ENCODE peak calls at places on chromosome 2, in eight cellular contexts. A, K, H, M, L, I, Y and P are unnamed samples.
A peak's percentile ranks its signal among the peaks of the same experiment; 100 is the strongest.

GRCh38 chr2:111689174-111689573 is 194.8 kb downstream of the ANAPC1 start:
- DNase-seq in L (no peak), H (no peak), Y (no peak), K (no peak), A (no peak), M (no peak), I (no peak), P (no peak)

GRCh38 chr2:9168851-9169250 is 37.8 kb upstream of the ASAP2 start:
- DNase-seq in K (no peak), Y (no peak), I (no peak), H (no peak), L (no peak), A (no peak), M (no peak), P (peak; percentile 42)

GRCh38 chr2:135785032-135785431 is 43.4 kb downstream of the UBXN4 start:
- DNase-seq in I (no peak), L (no peak), Y (no peak), K (no peak), A (no peak), H (no peak), M (no peak), P (no peak)

GRCh38 chr2:148674063-148675020 is 29.8 kb downstream of the EPC2 start:
- DNase-seq in I (peak; percentile 66), H (no peak), A (peak; percentile 57), K (peak; percentile 36), Y (peak; percentile 40), L (no peak), M (peak; percentile 18), P (no peak)

GRCh38 chr2:232890896-232891601 is 21.0 kb downstream of the SNORC start:
- DNase-seq in I (no peak), A (peak; percentile 39), K (peak; percentile 43), H (peak; percentile 23), M (peak; percentile 70), Y (no peak), L (no peak), P (no peak)

GRCh38 chr2:224837558-224837957 is 121.4 kb upstream of the CCDC195 start:
- DNase-seq in H (peak; percentile 85), Y (no peak), A (no peak), M (no peak), K (peak; percentile 65), L (no peak), I (peak; percentile 92), P (no peak)

GRCh38 chr2:181461056-181461630 is 4.0 kb downstream of the ITGA4 start:
- DNase-seq in A (peak; percentile 54), Y (no peak), H (no peak), K (no peak), M (no peak), I (no peak), L (no peak), P (no peak)

GRCh38 chr2:238352361-238352760 is 32.0 kb downstream of the TRAF3IP1 start:
- DNase-seq in H (no peak), L (no peak), K (no peak), I (no peak), A (no peak), Y (no peak), M (no peak), P (no peak)

GRCh38 chr2:164910091-164910899 is 45.0 kb downstream of the SLC38A11 start:
- DNase-seq in M (peak; percentile 73), L (no peak), I (peak; percentile 10), Y (no peak), H (no peak), A (peak; percentile 69), K (peak; percentile 80), P (no peak)

GRCh38 chr2:164917296-164917903 is 37.9 kb downstream of the SLC38A11 start:
- DNase-seq in Y (no peak), K (peak; percentile 52), M (peak; percentile 63), A (peak; percentile 69), L (no peak), H (peak; percentile 63), I (peak; percentile 25), P (no peak)

GRCh38 chr2:164913011-164913410 is 42.3 kb downstream of the SLC38A11 start:
- DNase-seq in M (no peak), H (no peak), L (no peak), Y (no peak), I (no peak), K (no peak), A (no peak), P (no peak)

GRCh38 chr2:164911832-164912231 is 43.5 kb downstream of the SLC38A11 start:
- DNase-seq in A (no peak), M (no peak), H (no peak), K (no peak), I (no peak), Y (no peak), L (no peak), P (no peak)

DNA sequence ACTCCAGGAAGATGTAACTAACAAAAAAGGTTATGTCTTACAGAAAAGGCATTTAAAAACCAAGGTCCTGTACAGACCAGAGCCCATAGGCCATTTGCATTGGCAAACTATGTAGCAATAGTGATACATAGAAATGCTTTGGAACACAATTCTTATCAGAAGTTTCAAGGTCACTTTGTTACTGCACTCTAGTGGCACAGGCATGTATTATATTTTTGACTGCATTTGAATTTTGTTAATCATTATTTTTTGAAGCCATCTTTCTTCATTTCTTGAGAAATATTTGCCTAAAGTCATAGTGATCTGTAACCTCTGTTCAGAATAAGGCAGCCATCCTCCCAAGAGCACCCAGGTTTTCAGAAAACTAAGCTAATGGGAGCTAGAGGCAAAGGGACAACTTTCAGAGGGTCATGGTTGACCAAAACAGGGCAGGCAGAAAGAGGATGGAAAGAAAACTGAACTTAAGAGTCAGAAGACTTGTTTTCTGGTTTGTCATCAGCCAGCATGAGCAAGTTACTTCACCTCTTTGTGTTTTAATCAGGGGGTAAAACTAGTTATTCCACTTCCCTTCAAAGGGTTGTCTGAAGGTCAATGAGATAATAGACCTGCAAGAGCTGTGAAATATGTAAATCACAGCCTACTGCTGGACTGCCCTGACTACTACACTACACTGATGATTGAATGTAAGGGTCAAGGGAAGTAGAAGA is 41.5 kb downstream of the SLC38A11 start:
- DNase-seq in I (peak; percentile 33), K (peak; percentile 67), M (no peak), H (peak; percentile 41), A (no peak), Y (no peak), L (no peak), P (no peak)
- TF ChIP-seq CTCF in I (peak; percentile 32), K (peak; percentile 66), M (no peak), H (peak; percentile 27), A (peak; percentile 46), Y (no peak), L (no peak), P (peak; percentile 18)

DNA sequence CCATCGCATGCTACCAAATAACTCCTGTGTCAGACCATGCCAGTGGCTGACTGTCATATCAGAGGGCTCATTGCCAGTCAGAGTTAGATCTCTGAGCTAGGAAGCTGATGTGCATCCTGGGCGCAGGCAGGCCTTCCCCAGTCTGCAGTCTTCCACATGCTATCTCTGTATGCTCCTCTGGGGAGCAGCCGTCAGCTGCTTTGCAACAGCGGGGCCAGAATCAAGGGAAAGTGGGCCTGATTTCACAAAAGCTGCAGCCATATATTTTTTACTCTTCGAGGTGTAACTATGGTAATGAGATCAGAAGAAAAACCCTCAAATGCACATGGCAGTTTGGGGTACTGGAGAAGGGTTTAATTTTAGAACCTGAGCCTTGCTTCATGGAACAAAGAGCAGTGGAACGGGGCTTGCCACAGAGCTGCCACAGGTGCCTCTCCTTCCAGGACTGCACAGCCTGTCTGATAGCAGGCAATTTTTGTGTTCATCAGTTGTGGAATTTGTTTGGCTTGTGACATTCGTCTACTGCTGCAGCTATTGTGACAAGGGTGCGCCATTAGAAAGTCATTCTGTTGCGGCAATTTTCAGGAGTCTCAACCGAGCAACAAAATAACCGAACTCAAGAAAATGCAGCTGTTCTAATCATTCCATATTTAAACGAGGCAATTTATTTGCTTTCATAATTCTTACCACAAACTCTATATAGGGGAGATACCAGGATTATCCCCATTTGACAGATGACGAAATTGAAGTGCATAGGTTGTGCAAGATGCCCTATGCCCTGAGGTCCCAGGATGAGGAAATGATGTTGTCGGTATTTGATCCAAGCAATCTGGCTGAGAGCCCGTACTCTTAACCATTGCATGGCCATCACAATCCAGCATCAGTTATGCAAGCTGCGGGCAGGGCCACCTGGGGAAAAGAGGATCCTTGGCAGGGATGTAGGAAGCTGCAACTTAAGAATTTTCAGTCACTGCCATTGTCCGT is 109.6 kb upstream of the CYRIA start:
- DNase-seq in H (no peak), A (no peak), I (peak; percentile 17), K (peak; percentile 23), Y (no peak), L (no peak), M (peak; percentile 79), P (no peak)
- TF ChIP-seq CTCF in H (peak; percentile 26), A (no peak), I (no peak), K (peak; percentile 32), Y (no peak), L (no peak), M (peak; percentile 89), P (no peak)

DNA sequence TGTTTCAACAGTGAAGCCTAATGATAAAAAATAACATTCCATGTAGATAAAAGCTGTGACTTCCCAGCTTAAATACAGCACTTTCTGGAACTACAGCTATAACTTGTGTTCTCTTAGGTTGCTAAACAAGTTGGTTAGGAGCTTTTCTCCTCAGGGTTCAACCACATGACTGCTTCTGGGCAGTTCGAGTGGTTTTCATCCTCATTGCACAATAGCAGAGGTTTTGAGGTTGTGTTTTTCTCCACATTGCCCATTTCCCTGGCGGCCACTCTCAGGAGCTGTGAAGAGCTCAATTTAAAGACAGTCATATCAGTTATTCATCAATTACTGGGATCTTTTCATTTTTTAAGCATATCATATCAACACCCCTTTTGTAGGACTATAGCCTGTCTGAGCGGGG is 102.2 kb upstream of the CYP1B1 start:
- DNase-seq in K (no peak), Y (no peak), L (no peak), M (no peak), H (peak; percentile 95), A (peak; percentile 48), I (peak; percentile 92), P (no peak)
- TF ChIP-seq CTCF in K (no peak), Y (no peak), L (no peak), M (no peak), H (no peak), A (no peak), I (no peak), P (no peak)

GRCh38 chr2:1546901-1547300 is 133.6 kb downstream of the TPO start:
- DNase-seq in H (no peak), Y (no peak), K (no peak), M (no peak), L (no peak), A (no peak), I (no peak), P (no peak)
- TF ChIP-seq CTCF in H (peak; percentile 28), Y (no peak), K (no peak), M (peak; percentile 69), L (no peak), A (no peak), I (peak; percentile 15), P (no peak)

DNA sequence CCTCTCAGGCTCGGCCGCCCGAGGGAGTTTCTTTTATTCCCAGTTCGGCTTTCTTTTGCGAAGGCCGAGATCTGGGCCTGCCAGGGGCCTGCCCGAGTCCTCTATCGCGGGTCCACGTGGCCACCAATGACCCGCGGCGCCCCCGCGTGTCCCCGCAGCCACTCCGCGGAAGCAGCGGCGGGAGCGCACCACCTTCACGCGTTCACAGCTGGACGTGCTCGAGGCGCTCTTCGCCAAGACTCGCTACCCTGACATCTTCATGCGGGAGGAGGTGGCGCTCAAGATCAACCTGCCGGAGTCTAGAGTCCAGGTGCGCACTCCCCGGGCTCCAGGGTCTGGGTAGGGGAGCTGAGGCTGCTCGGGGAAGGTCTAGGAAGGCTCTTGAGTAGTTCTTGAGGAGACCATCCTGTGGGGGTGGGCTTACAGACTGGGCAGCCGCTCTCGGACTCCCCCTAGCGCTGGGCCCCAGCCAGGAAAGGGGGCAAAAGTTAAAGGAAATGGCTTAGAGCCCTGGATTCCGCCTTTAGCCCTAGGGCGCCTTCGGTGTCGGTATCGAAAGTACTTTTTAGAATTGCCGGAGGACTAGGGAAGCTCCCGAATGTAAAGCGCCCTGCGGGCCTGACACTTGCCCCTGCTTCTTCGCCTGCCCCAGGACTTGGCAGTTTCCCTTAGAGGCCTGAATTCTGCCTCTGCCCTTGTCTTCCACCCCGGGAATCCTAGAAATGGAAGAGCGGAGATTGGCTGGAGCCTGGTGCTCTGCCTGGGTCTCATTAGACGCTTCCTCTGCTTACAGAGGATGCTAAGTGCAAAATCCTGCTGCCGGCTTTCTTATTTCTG is 3.5 kb downstream of the OTX1 start:
- DNase-seq in L (no peak), A (peak; percentile 65), H (no peak), I (no peak), K (no peak), M (peak; percentile 10), Y (peak; percentile 71), P (no peak)
- TF ChIP-seq CTCF in L (no peak), A (no peak), H (peak; percentile 12), I (peak; percentile 11), K (no peak), M (no peak), Y (peak; percentile 55), P (no peak)